ENCODE peak calls at places on chromosomes 5 and 9, in eight cellular contexts. F is bronchial epithelial cell; S is small intestine; Y is PC-9; W is GM23248; G is IMR-90; R is AG04450; K is CD8-positive, alpha-beta T cell. U is an unnamed sample.

GRCh38 chr5:92800360-92800759 is 780.7 kb downstream of the NR2F1-AS1 start:
- DNase-seq in K (no peak), F (no peak), S (no peak), W (no peak), G (peak), Y (no peak), R (peak), U (no peak)

GRCh38 chr5:124057161-124057814 is 545.3 kb downstream of the CSNK1G3 start:
- DNase-seq in Y (no peak), K (no peak), F (peak), W (no peak), G (no peak), S (peak), R (no peak), U (peak)

GRCh38 chr9:125190371-125190801 is 783 bp upstream of the PPP6C start:
- DNase-seq in K (peak), G (no peak), F (no peak), R (no peak), Y (no peak), S (peak), W (peak), U (no peak)

GRCh38 chr5:121426153-121426552 is 425.5 kb upstream of the FTMT start:
- DNase-seq in K (no peak), G (no peak), F (no peak), R (no peak), W (no peak), S (no peak), Y (no peak), U (no peak)

GRCh38 chr9:86807577-86807976 is 139.7 kb downstream of the GAS1 start:
- DNase-seq in G (no peak), W (peak), K (no peak), F (no peak), Y (no peak), R (no peak), S (no peak), U (no peak)

GRCh38 chr5:93790401-93790800 is 49.0 kb upstream of the POU5F2 start:
- DNase-seq in K (no peak), F (peak), Y (no peak), W (peak), R (no peak), G (peak), S (no peak), U (peak)

GRCh38 chr5:91033370-91033769 is 349.7 kb downstream of the ARRDC3 start:
- DNase-seq in S (peak), K (no peak), Y (no peak), R (no peak), F (no peak), W (no peak), G (no peak), U (no peak)

GRCh38 chr9:110886832-110887231 is 151.4 kb downstream of the LPAR1 start:
- DNase-seq in S (no peak), W (peak), Y (no peak), R (no peak), F (peak), K (no peak), G (peak), U (peak)

GRCh38 chr9:92718086-92719001 is 46.3 kb downstream of the BICD2 start:
- DNase-seq in G (no peak), F (no peak), W (no peak), K (no peak), Y (no peak), S (no peak), R (no peak), U (peak)

GRCh38 chr5:145937432-145938250 is 1.3 kb downstream of the SH3RF2 start:
- DNase-seq in F (peak), R (no peak), Y (peak), G (peak), S (peak), K (no peak), W (peak), U (peak)

GRCh38 chr9:18673179-18673578 is 199.2 kb downstream of the ADAMTSL1 start:
- DNase-seq in K (no peak), W (no peak), G (no peak), S (no peak), F (peak), Y (no peak), R (no peak), U (no peak)

GRCh38 chr5:56269216-56269927 is 36.2 kb upstream of the ANKRD55 start:
- DNase-seq in W (peak), R (no peak), K (no peak), S (peak), G (peak), Y (no peak), F (peak), U (peak)

GRCh38 chr9:87871425-87872078 is 11.1 kb upstream of the SPATA31E1 start:
- DNase-seq in Y (no peak), F (no peak), W (no peak), K (peak), R (no peak), S (no peak), G (no peak), U (no peak)

GRCh38 chr9:135743546-135744332 is 41.8 kb downstream of the KCNT1 start:
- DNase-seq in Y (no peak), S (no peak), G (no peak), W (no peak), F (no peak), K (no peak), R (no peak), U (no peak)

GRCh38 chr5:157748740-157749461 is 5.4 kb downstream of the LSM11 start:
- DNase-seq in S (no peak), Y (no peak), W (peak), G (peak), K (no peak), R (peak), F (peak), U (peak)

GRCh38 chr9:129624947-129625346 is 1.0 kb upstream of the NTMT1 start:
- DNase-seq in Y (no peak), W (no peak), F (peak), K (no peak), R (no peak), S (no peak), G (peak), U (peak)

GRCh38 chr5:15350614-15351013 is 149.4 kb upstream of the FBXL7 start:
- DNase-seq in Y (no peak), K (no peak), S (no peak), G (no peak), W (no peak), R (no peak), F (no peak), U (no peak)

GRCh38 chr5:33476992-33477391 is 36.2 kb downstream of the TARS1 start:
- DNase-seq in S (no peak), G (peak), R (no peak), Y (no peak), K (no peak), F (no peak), W (peak), U (no peak)

GRCh38 chr9:18335825-18336224 is 138.1 kb upstream of the ADAMTSL1 start:
- DNase-seq in R (no peak), F (no peak), G (no peak), Y (no peak), K (no peak), W (no peak), S (no peak), U (no peak)

GRCh38 chr5:134769206-134769605 is 10.6 kb downstream of the DDX46 start:
- DNase-seq in G (peak), S (no peak), W (peak), Y (no peak), F (peak), R (no peak), K (no peak), U (peak)

GRCh38 chr5:1343931-1344901 is 683 bp downstream of the CLPTM1L start:
- DNase-seq in G (peak), F (peak), S (no peak), Y (peak), W (peak), R (no peak), K (no peak), U (peak)

GRCh38 chr5:101431201-101431600 is 528.1 kb upstream of the ST8SIA4 start:
- DNase-seq in R (no peak), Y (no peak), G (no peak), S (no peak), K (no peak), W (no peak), F (no peak), U (no peak)

GRCh38 chr5:17996002-17996401 is 361.7 kb downstream of the TAF11L14 start:
- DNase-seq in F (peak), K (no peak), S (no peak), Y (no peak), R (no peak), G (no peak), W (no peak), U (no peak)

GRCh38 chr9:113393281-113393680 is 7.8 kb downstream of the ALAD start:
- DNase-seq in G (no peak), W (no peak), R (no peak), Y (no peak), F (no peak), K (no peak), S (no peak), U (no peak)

GRCh38 chr9:137300607-137301085 is 1.4 kb downstream of the NRARP start:
- DNase-seq in W (no peak), Y (peak), R (no peak), K (no peak), G (peak), F (no peak), S (peak), U (no peak)

GRCh38 chr9:3224931-3225330 is 300.9 kb downstream of the RFX3 start:
- DNase-seq in G (no peak), F (no peak), R (no peak), W (no peak), Y (no peak), S (no peak), K (no peak), U (no peak)

GRCh38 chr5:124194282-124194681 is 552.2 kb downstream of the ZNF608 start:
- DNase-seq in K (no peak), G (no peak), W (no peak), R (no peak), F (no peak), S (no peak), Y (no peak), U (no peak)

GRCh38 chr5:99060306-99061261 is 131.8 kb upstream of the CHD1 start:
- DNase-seq in F (peak), S (peak), K (peak), G (peak), W (peak), Y (peak), R (peak), U (peak)

GRCh38 chr5:161421067-161421466 is 125.5 kb downstream of the GABRB2 start:
- DNase-seq in Y (no peak), F (no peak), S (no peak), G (no peak), W (no peak), K (no peak), R (no peak), U (no peak)

DNA sequence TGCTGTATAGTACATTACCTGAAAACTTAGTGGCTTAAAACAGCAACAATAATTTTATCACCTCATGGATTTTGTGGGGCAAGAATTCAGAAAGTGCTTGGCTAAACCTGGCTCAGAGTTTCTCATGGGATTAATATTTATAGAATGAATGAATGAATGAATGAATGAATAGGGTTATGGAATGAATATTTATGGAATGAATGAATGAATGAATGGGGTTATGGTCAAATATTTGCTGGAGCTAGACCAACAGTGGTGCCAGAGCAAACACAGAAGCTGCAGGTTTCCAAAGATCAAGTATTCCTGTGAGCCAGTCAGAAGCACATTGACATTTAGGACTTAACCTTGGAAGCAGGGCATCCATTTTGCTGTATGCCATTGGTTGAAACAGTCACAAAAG is 35.7 kb downstream of the PLPPR1 start:
- DNase-seq in G (no peak), W (no peak), R (no peak), K (no peak), Y (no peak), S (no peak), F (no peak), U (no peak)
- H3K4me3 ChIP-seq in G (no peak), W (no peak), R (no peak), K (no peak), Y (no peak), S (no peak), F (no peak), U (no peak)

GRCh38 chr9:91212592-91213243 is 149.0 kb downstream of the AUH start:
- DNase-seq in G (no peak), F (no peak), K (no peak), Y (no peak), S (peak), R (no peak), W (no peak), U (no peak)
- H3K4me3 ChIP-seq in G (no peak), F (no peak), K (no peak), Y (no peak), S (no peak), R (no peak), W (peak), U (no peak)

GRCh38 chr5:71780597-71780996 is 61.5 kb downstream of the CARTPT start:
- DNase-seq in K (no peak), R (no peak), Y (no peak), S (no peak), G (no peak), W (no peak), F (no peak), U (no peak)

GRCh38 chr5:71782771-71783770 is 64.0 kb downstream of the CARTPT start:
- DNase-seq in S (peak), Y (peak), W (peak), G (peak), K (no peak), F (peak), R (peak), U (peak)

GRCh38 chr5:71778678-71779276 is 59.7 kb downstream of the CARTPT start:
- DNase-seq in G (peak), W (peak), S (no peak), K (no peak), Y (peak), F (peak), R (no peak), U (peak)

GRCh38 chr5:71783891-71784290 is 64.8 kb downstream of the CARTPT start:
- DNase-seq in G (no peak), F (no peak), R (no peak), W (no peak), Y (no peak), S (no peak), K (no peak), U (peak)

GRCh38 chr5:71782393-71782770 is 63.3 kb downstream of the CARTPT start:
- DNase-seq in G (no peak), Y (no peak), W (no peak), S (peak), K (no peak), R (no peak), F (no peak), U (no peak)
- H3K4me3 ChIP-seq in G (no peak), Y (no peak), W (no peak), S (no peak), K (no peak), R (no peak), F (no peak), U (no peak)

DNA sequence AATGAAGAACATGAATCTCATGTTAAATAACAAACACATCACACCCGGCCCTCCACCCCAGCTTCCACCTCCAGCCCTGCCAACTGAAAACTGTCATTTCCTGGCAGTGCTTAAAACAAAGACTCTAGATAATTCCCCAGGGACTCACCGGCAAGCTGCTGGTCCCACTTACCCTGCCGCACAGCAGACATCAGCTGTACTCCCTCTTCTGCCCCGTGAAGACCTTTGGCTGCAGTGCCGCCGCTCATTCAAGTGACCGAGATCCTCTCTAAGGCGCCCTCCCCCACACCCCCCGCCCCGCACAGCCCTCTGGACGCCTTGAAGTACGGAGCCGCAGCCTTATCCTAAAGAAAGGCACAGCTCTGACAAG is 503 bp downstream of the GLRX start:
- DNase-seq in Y (no peak), F (no peak), R (no peak), G (peak), K (peak), W (peak), S (peak), U (peak)
- H3K4me3 ChIP-seq in Y (peak), F (peak), R (peak), G (peak), K (peak), W (peak), S (peak), U (peak)

DNA sequence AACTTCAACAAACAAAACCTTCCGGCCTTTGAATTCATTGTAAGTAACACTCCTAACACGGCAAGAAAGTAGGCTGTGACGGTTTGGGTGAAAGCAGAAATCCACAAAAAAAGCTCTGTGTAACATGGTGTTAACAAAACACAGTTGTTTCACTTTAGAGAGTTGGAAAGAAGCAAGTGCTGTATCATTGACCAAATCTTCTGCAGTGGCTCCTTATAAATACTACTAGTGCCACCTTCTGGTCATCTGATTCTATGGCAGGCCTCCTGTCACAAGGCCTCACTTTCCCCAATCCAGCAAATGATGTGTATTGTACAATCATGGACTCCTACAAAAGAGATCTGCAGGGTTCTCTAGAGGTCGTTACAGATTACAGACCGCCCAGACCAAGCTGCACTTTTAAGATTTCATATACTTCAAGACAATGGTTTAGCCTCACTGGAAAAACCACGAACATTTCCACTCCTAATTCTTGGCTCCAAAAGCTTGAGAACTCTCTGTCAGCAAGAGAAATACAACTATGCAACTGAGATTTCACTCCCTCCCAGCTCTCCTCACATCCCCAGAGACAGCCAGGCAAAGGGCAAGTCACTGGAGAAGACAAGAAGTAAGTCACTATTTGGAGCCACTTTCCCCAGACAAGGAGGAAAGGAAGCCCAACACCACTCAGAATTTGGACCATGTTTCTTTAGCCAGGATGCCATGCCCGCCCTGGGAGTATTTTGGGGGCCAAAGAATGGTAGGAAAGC is 196.2 kb downstream of the DTWD2 start:
- DNase-seq in K (no peak), Y (peak), F (peak), S (peak), G (peak), R (peak), W (peak), U (peak)
- H3K4me3 ChIP-seq in K (no peak), Y (no peak), F (no peak), S (no peak), G (peak), R (peak), W (peak), U (no peak)

GRCh38 chr5:59765446-59765845 is 128.1 kb downstream of the PDE4D start:
- DNase-seq in G (no peak), K (no peak), F (no peak), Y (no peak), S (no peak), R (no peak), W (no peak), U (no peak)
- H3K4me3 ChIP-seq in G (no peak), K (no peak), F (no peak), Y (no peak), S (no peak), R (no peak), W (no peak), U (no peak)

GRCh38 chr9:126862461-126862830 is 2.0 kb downstream of the ZBTB34 start:
- DNase-seq in F (no peak), K (no peak), S (peak), R (no peak), W (peak), Y (no peak), G (no peak), U (no peak)

GRCh38 chr9:126861707-126862460 is 1.4 kb downstream of the ZBTB34 start:
- DNase-seq in K (no peak), F (peak), Y (no peak), W (peak), G (peak), R (no peak), S (peak), U (peak)

GRCh38 chr9:126859111-126859510 is 1.3 kb upstream of the ZBTB34 start:
- DNase-seq in S (no peak), G (no peak), R (no peak), F (no peak), K (no peak), W (no peak), Y (no peak), U (no peak)

GRCh38 chr9:126860757-126861466 is 473 bp downstream of the ZBTB34 start:
- DNase-seq in W (peak), F (no peak), S (peak), G (no peak), Y (no peak), K (no peak), R (no peak), U (peak)

GRCh38 chr9:126860077-126860756 is at the start of gene ZBTB34:
- DNase-seq in S (peak), Y (peak), K (peak), F (no peak), W (peak), G (peak), R (no peak), U (peak)
- H3K4me3 ChIP-seq in S (peak), Y (peak), K (peak), F (peak), W (peak), G (peak), R (peak), U (peak)